ENCODE peak calls at places on chromosomes 3 and 15, in five cellular contexts. One of them, this sample, is unnamed.

GRCh38 chr3:148173836-148174235 is 523.9 kb upstream of the AGTR1 start:
- DNase-seq in IMR-90: no peak
- DNase-seq in mesendoderm: no peak
- DNase-seq in neuronal stem cell: no peak
- DNase-seq in H9: no peak
- DNase-seq in this sample: no peak

GRCh38 chr3:134640872-134641470 is 9.9 kb downstream of the KY start:
- DNase-seq in neuronal stem cell: peak
- DNase-seq in mesendoderm: peak
- DNase-seq in IMR-90: peak
- DNase-seq in H9: peak
- DNase-seq in this sample: peak

GRCh38 chr15:48975713-48976419 is 12.1 kb upstream of the SHC4 start:
- DNase-seq in mesendoderm: peak
- DNase-seq in neuronal stem cell: peak
- DNase-seq in IMR-90: peak
- DNase-seq in H9: peak
- DNase-seq in this sample: peak

GRCh38 chr3:71395927-71396695 is 187.4 kb downstream of the FOXP1 start:
- DNase-seq in IMR-90: peak
- DNase-seq in mesendoderm: no peak
- DNase-seq in neuronal stem cell: no peak
- DNase-seq in H9: no peak
- DNase-seq in this sample: peak

GRCh38 chr3:45618081-45618509 is 23.5 kb downstream of the LIMD1 start:
- DNase-seq in mesendoderm: no peak
- DNase-seq in H9: no peak
- DNase-seq in neuronal stem cell: no peak
- DNase-seq in IMR-90: peak
- DNase-seq in this sample: no peak

GRCh38 chr15:61441901-61442300 is 212.8 kb upstream of the RORA start:
- DNase-seq in neuronal stem cell: no peak
- DNase-seq in IMR-90: no peak
- DNase-seq in mesendoderm: no peak
- DNase-seq in H9: no peak
- DNase-seq in this sample: no peak

GRCh38 chr15:55319537-55320325 is 709 bp downstream of the PIGB start:
- DNase-seq in neuronal stem cell: no peak
- DNase-seq in mesendoderm: no peak
- DNase-seq in H9: no peak
- DNase-seq in IMR-90: peak
- DNase-seq in this sample: peak

GRCh38 chr3:47617061-47618010 is 38.7 kb upstream of the CSPG5 start:
- DNase-seq in neuronal stem cell: no peak
- DNase-seq in H9: no peak
- DNase-seq in mesendoderm: no peak
- DNase-seq in IMR-90: peak
- DNase-seq in this sample: peak

GRCh38 chr3:71629289-71630252 is 46.0 kb upstream of the FOXP1 start:
- DNase-seq in H9: no peak
- DNase-seq in mesendoderm: peak
- DNase-seq in neuronal stem cell: no peak
- DNase-seq in IMR-90: peak
- DNase-seq in this sample: peak

GRCh38 chr3:105647047-105647446 is 221.8 kb downstream of the CBLB start:
- DNase-seq in H9: no peak
- DNase-seq in mesendoderm: peak
- DNase-seq in neuronal stem cell: no peak
- DNase-seq in IMR-90: peak
- DNase-seq in this sample: peak

GRCh38 chr15:45529613-45530012 is 7.1 kb upstream of the SLC30A4 start:
- DNase-seq in H9: no peak
- DNase-seq in IMR-90: no peak
- DNase-seq in mesendoderm: no peak
- DNase-seq in neuronal stem cell: no peak
- DNase-seq in this sample: no peak

GRCh38 chr3:170749765-170750477 is 120.1 kb downstream of the RPL22L1 start:
- DNase-seq in neuronal stem cell: no peak
- DNase-seq in IMR-90: peak
- DNase-seq in mesendoderm: no peak
- DNase-seq in H9: no peak
- DNase-seq in this sample: peak

GRCh38 chr3:47012342-47013230 is 33.1 kb downstream of the NBEAL2 start:
- DNase-seq in IMR-90: no peak
- DNase-seq in H9: peak
- DNase-seq in neuronal stem cell: no peak
- DNase-seq in mesendoderm: no peak
- DNase-seq in this sample: no peak

GRCh38 chr3:12985148-12985547 is 88.1 kb downstream of the IQSEC1 start:
- DNase-seq in IMR-90: no peak
- DNase-seq in H9: no peak
- DNase-seq in neuronal stem cell: no peak
- DNase-seq in mesendoderm: no peak
- DNase-seq in this sample: no peak

GRCh38 chr3:18444597-18445420 is 19.7 kb upstream of the SATB1 start:
- DNase-seq in H9: peak
- DNase-seq in mesendoderm: peak
- DNase-seq in neuronal stem cell: peak
- DNase-seq in IMR-90: peak
- DNase-seq in this sample: peak

GRCh38 chr3:63429905-63430304 is 151.8 kb downstream of the SYNPR start:
- DNase-seq in H9: no peak
- DNase-seq in mesendoderm: no peak
- DNase-seq in neuronal stem cell: no peak
- DNase-seq in IMR-90: no peak
- DNase-seq in this sample: no peak

GRCh38 chr15:79296583-79296982 is 14.1 kb downstream of the ANKRD34C start:
- DNase-seq in mesendoderm: peak
- DNase-seq in IMR-90: no peak
- DNase-seq in H9: no peak
- DNase-seq in neuronal stem cell: no peak
- DNase-seq in this sample: no peak

GRCh38 chr15:88177451-88177850 is 79.1 kb downstream of the NTRK3 start:
- DNase-seq in mesendoderm: no peak
- DNase-seq in H9: no peak
- DNase-seq in neuronal stem cell: no peak
- DNase-seq in IMR-90: no peak
- DNase-seq in this sample: no peak

GRCh38 chr3:179750720-179751328 is 98.0 kb downstream of the USP13 start:
- DNase-seq in neuronal stem cell: no peak
- DNase-seq in IMR-90: peak
- DNase-seq in mesendoderm: peak
- DNase-seq in H9: no peak
- DNase-seq in this sample: peak

GRCh38 chr15:42155546-42156265 is 730 bp downstream of the PLA2G4F start:
- DNase-seq in H9: no peak
- DNase-seq in neuronal stem cell: no peak
- DNase-seq in mesendoderm: peak
- DNase-seq in IMR-90: no peak
- DNase-seq in this sample: no peak

GRCh38 chr3:153210116-153210515 is 48.1 kb downstream of the RAP2B start:
- DNase-seq in IMR-90: peak
- DNase-seq in mesendoderm: peak
- DNase-seq in H9: no peak
- DNase-seq in neuronal stem cell: no peak
- DNase-seq in this sample: peak

GRCh38 chr3:155880286-155880685 is 9.8 kb downstream of the GMPS start:
- DNase-seq in neuronal stem cell: no peak
- DNase-seq in IMR-90: no peak
- DNase-seq in H9: no peak
- DNase-seq in mesendoderm: no peak
- DNase-seq in this sample: no peak

GRCh38 chr3:31815006-31815405 is 166.1 kb downstream of the OSBPL10 start:
- DNase-seq in IMR-90: no peak
- DNase-seq in H9: no peak
- DNase-seq in neuronal stem cell: no peak
- DNase-seq in mesendoderm: no peak
- DNase-seq in this sample: peak

GRCh38 chr15:90606641-90607040 is 76.9 kb downstream of the CRTC3 start:
- DNase-seq in mesendoderm: no peak
- DNase-seq in IMR-90: no peak
- DNase-seq in H9: no peak
- DNase-seq in neuronal stem cell: no peak
- DNase-seq in this sample: no peak

GRCh38 chr3:128867200-128868125 is 12.0 kb upstream of the ACAD9 start:
- DNase-seq in neuronal stem cell: no peak
- DNase-seq in IMR-90: no peak
- DNase-seq in H9: no peak
- DNase-seq in mesendoderm: no peak
- DNase-seq in this sample: peak

GRCh38 chr3:153843994-153844393 is 277.2 kb upstream of the ARHGEF26 start:
- DNase-seq in IMR-90: no peak
- DNase-seq in neuronal stem cell: no peak
- DNase-seq in H9: no peak
- DNase-seq in mesendoderm: no peak
- DNase-seq in this sample: no peak

DNA sequence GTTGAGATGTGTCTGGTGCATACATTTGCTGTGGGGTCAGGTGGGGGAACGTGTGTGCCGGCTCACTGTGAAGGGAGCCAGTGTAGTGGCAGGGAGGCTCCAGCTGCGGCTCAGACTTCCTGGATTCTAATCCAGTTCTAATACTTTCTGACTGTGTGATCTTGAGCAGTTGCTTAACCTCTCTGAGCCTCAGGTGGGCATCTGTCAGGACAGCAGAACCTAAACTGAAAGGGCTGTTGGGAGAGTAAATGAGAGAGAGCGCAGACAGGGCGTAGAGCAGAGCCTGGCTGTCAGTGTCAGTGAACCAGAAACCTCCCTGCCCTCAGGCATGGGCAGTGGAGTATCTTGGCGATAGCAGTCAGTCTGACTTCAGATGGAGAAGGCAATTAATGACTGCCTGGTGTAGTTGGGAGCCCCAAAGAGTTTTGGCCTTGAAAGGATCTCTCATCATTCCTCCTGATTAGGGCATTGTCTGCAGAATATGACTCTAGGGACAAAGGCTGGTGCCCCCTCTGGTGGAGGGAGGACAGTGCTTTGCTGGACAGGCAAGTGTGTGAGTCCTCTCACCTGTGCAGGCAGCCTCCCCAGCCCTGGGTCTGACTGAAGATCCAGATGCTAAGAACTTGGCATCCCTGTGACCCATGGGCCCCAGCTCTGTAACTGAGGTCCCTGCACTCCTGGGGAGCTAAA is 9.6 kb downstream of the KBTBD13 start:
- DNase-seq in IMR-90: peak
- DNase-seq in mesendoderm: peak
- DNase-seq in neuronal stem cell: no peak
- DNase-seq in H9: peak
- DNase-seq in this sample: no peak
- H2BK5ac ChIP-seq in IMR-90: no peak
- H2BK5ac ChIP-seq in mesendoderm: no peak
- H2BK5ac ChIP-seq in neuronal stem cell: no peak
- H2BK5ac ChIP-seq in H9: no peak
- H2BK5ac ChIP-seq in this sample: no peak

DNA sequence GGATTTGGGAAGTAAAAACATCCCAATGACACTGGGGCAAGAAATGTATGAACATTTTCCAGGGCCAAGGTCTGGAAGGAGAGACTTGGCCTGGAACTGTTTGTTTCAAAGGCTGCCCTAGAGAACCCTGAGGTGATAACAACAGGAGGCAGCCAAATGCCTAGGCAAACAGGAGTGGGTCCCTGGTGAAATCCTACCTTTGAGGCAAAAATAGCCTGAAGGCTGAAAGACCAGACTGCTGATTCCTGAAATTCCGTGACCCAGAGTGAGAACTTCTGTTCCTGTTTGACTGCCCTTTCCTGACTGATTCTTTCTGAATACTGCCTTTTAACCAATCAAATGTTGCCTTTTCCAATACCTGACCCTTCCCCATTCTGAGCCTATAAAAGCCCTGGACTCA is 196.4 kb downstream of the NSUN3 start:
- DNase-seq in mesendoderm: peak
- DNase-seq in IMR-90: no peak
- DNase-seq in neuronal stem cell: no peak
- DNase-seq in H9: no peak
- DNase-seq in this sample: no peak
- H2BK5ac ChIP-seq in mesendoderm: peak
- H2BK5ac ChIP-seq in IMR-90: no peak
- H2BK5ac ChIP-seq in neuronal stem cell: no peak
- H2BK5ac ChIP-seq in H9: no peak
- H2BK5ac ChIP-seq in this sample: no peak

GRCh38 chr15:93826798-93827197 is 404.6 kb upstream of the MCTP2 start:
- DNase-seq in neuronal stem cell: no peak
- DNase-seq in H9: no peak
- DNase-seq in mesendoderm: no peak
- DNase-seq in IMR-90: no peak
- DNase-seq in this sample: no peak

GRCh38 chr15:93829115-93829849 is 402.1 kb upstream of the MCTP2 start:
- DNase-seq in neuronal stem cell: no peak
- DNase-seq in IMR-90: no peak
- DNase-seq in mesendoderm: peak
- DNase-seq in H9: no peak
- DNase-seq in this sample: peak

GRCh38 chr15:93835378-93835777 is 396.0 kb upstream of the MCTP2 start:
- DNase-seq in H9: no peak
- DNase-seq in neuronal stem cell: no peak
- DNase-seq in IMR-90: no peak
- DNase-seq in mesendoderm: no peak
- DNase-seq in this sample: no peak

GRCh38 chr15:93830221-93830765 is 401.1 kb upstream of the MCTP2 start:
- DNase-seq in mesendoderm: peak
- DNase-seq in neuronal stem cell: no peak
- DNase-seq in IMR-90: no peak
- DNase-seq in H9: no peak
- DNase-seq in this sample: no peak

GRCh38 chr15:93831641-93832040 is 399.7 kb upstream of the MCTP2 start:
- DNase-seq in IMR-90: no peak
- DNase-seq in mesendoderm: no peak
- DNase-seq in H9: no peak
- DNase-seq in neuronal stem cell: no peak
- DNase-seq in this sample: no peak
- H2BK5ac ChIP-seq in IMR-90: no peak
- H2BK5ac ChIP-seq in mesendoderm: no peak
- H2BK5ac ChIP-seq in H9: no peak
- H2BK5ac ChIP-seq in neuronal stem cell: no peak
- H2BK5ac ChIP-seq in this sample: no peak

GRCh38 chr3:126539558-126540250 is 15.7 kb downstream of the CHST13 start:
- DNase-seq in mesendoderm: no peak
- DNase-seq in H9: peak
- DNase-seq in neuronal stem cell: no peak
- DNase-seq in IMR-90: no peak
- DNase-seq in this sample: no peak
- H2BK5ac ChIP-seq in mesendoderm: no peak
- H2BK5ac ChIP-seq in H9: peak
- H2BK5ac ChIP-seq in neuronal stem cell: no peak
- H2BK5ac ChIP-seq in IMR-90: peak
- H2BK5ac ChIP-seq in this sample: no peak